ENCODE peak calls at places on chromosomes 1 and 21, in seven cellular contexts. C is upper lobe of right lung; X is body of pancreas; L is stimulated activated CD4-positive, alpha-beta T cell treated with anti-CD3 and anti-CD28 coated beads, Interleukin-4, amount 100 ng/mL, for 24 hours; W is K562; T is cardiac fibroblast; E is amniotic stem cell. S is an unnamed sample.

GRCh38 chr1:214310010-214310409 is 29.1 kb downstream of the SMYD2 start:
- DNase-seq in C (no peak), X (no peak), L (no peak), W (no peak), T (peak; percentile 49), E (no peak), S (no peak)

GRCh38 chr1:98924971-98925370 is 79.7 kb downstream of the PLPPR5 start:
- DNase-seq in C (no peak), X (no peak), L (no peak), W (no peak), T (no peak), E (no peak), S (no peak)

GRCh38 chr1:39116868-39117728 is 87.4 kb upstream of the MACF1 start:
- DNase-seq in C (no peak), X (no peak), L (no peak), W (peak; percentile 48), T (peak; percentile 48), E (no peak), S (no peak)

GRCh38 chr1:185495017-185495416 is 178.0 kb upstream of the IVNS1ABP start:
- DNase-seq in C (no peak), X (no peak), L (no peak), W (no peak), T (no peak), E (no peak), S (no peak)

GRCh38 chr1:179034720-179035119 is 9.0 kb downstream of the FAM20B start:
- DNase-seq in C (no peak), X (no peak), L (no peak), W (no peak), T (peak; percentile 51), E (peak; percentile 39), S (no peak)

GRCh38 chr1:232476538-232476950 is 153.4 kb downstream of the SIPA1L2 start:
- DNase-seq in C (no peak), X (no peak), L (no peak), W (no peak), T (peak; percentile 73), E (no peak), S (no peak)

GRCh38 chr1:63878914-63879313 is 105.1 kb downstream of the ROR1 start:
- DNase-seq in C (no peak), X (no peak), L (no peak), W (no peak), T (no peak), E (no peak), S (no peak)

GRCh38 chr1:78004719-78005346 is at the start of gene DNAJB4:
- DNase-seq in C (no peak), X (peak; percentile 94), L (peak; percentile 72), W (peak; percentile 67), T (peak; percentile 99), E (peak; percentile 91), S (peak; percentile 98)

GRCh38 chr1:234533975-234534876 is 55.2 kb upstream of the TARBP1 start:
- DNase-seq in C (peak; percentile 88), X (peak; percentile 92), L (no peak), W (no peak), T (peak; percentile 100), E (peak; percentile 85), S (peak; percentile 86)

GRCh38 chr1:6970256-6970655 is 185.0 kb downstream of the CAMTA1 start:
- DNase-seq in C (no peak), X (no peak), L (no peak), W (no peak), T (no peak), E (no peak), S (no peak)

GRCh38 chr1:34754878-34755637 is at the start of gene GJB5:
- DNase-seq in C (peak; percentile 55), X (no peak), L (no peak), W (no peak), T (no peak), E (no peak), S (no peak)

GRCh38 chr1:16122361-16122881 is 33.4 kb downstream of the EPHA2 start:
- DNase-seq in C (no peak), X (no peak), L (no peak), W (no peak), T (peak; percentile 24), E (no peak), S (peak; percentile 82)

GRCh38 chr1:211379446-211379845 is 52.8 kb downstream of the TRAF5 start:
- DNase-seq in C (no peak), X (no peak), L (no peak), W (no peak), T (no peak), E (no peak), S (no peak)

GRCh38 chr1:15719721-15720120 is 16.3 kb upstream of the SLC25A34 start:
- DNase-seq in C (no peak), X (no peak), L (no peak), W (no peak), T (no peak), E (no peak), S (no peak)

GRCh38 chr1:36083635-36084501 is at the start of gene TEKT2:
- DNase-seq in C (peak; percentile 73), X (peak; percentile 53), L (no peak), W (no peak), T (peak; percentile 53), E (no peak), S (no peak)

GRCh38 chr1:235945775-235946565 is 79.3 kb upstream of the LYST start:
- DNase-seq in C (peak; percentile 83), X (peak; percentile 42), L (no peak), W (no peak), T (no peak), E (no peak), S (no peak)

GRCh38 chr1:170027760-170028159 is 46.7 kb downstream of the KIFAP3 start:
- DNase-seq in C (no peak), X (no peak), L (no peak), W (no peak), T (peak; percentile 5), E (no peak), S (no peak)

GRCh38 chr1:63010898-63011660 is 227.1 kb downstream of the ATG4C start:
- DNase-seq in C (no peak), X (no peak), L (no peak), W (no peak), T (no peak), E (no peak), S (no peak)

GRCh38 chr1:25148673-25149300 is 83.5 kb downstream of the SYF2 start:
- DNase-seq in C (no peak), X (peak; percentile 23), L (peak; percentile 39), W (no peak), T (peak; percentile 5), E (no peak), S (peak; percentile 21)

GRCh38 chr1:219812491-219813221 is 115.7 kb downstream of the SLC30A10 start:
- DNase-seq in C (no peak), X (peak; percentile 62), L (no peak), W (peak; percentile 73), T (peak; percentile 83), E (peak; percentile 38), S (peak; percentile 41)

GRCh38 chr1:143698016-143698415 is 273.8 kb downstream of the FAM72C start:
- DNase-seq in C (peak; percentile 80), X (peak; percentile 19), L (no peak), W (peak; percentile 74), T (no peak), E (no peak), S (no peak)

GRCh38 chr1:202154766-202155477 is 5.5 kb downstream of the PTPN7 start:
- DNase-seq in C (no peak), X (peak; percentile 60), L (peak; percentile 53), W (peak; percentile 60), T (peak; percentile 80), E (peak; percentile 42), S (peak; percentile 76)

GRCh38 chr1:3521426-3521825 is 67.0 kb downstream of the ARHGEF16 start:
- DNase-seq in C (no peak), X (no peak), L (no peak), W (no peak), T (no peak), E (no peak), S (no peak)

GRCh38 chr1:183310753-183311465 is 107.3 kb downstream of the NMNAT2 start:
- DNase-seq in C (no peak), X (peak; percentile 67), L (peak; percentile 38), W (no peak), T (peak; percentile 28), E (no peak), S (no peak)

GRCh38 chr1:185068362-185068761 is 23.0 kb downstream of the RNF2 start:
- DNase-seq in C (no peak), X (no peak), L (no peak), W (no peak), T (no peak), E (no peak), S (peak; percentile 10)

GRCh38 chr1:227532019-227532619 is 31.2 kb upstream of the ZNF678 start:
- DNase-seq in C (no peak), X (no peak), L (no peak), W (no peak), T (no peak), E (no peak), S (no peak)

GRCh38 chr1:99250724-99251123 is 13.6 kb upstream of the PLPPR4 start:
- DNase-seq in C (no peak), X (no peak), L (no peak), W (no peak), T (no peak), E (no peak), S (no peak)

GRCh38 chr1:11845641-11846335 is 1.8 kb downstream of the NPPA start:
- DNase-seq in C (no peak), X (no peak), L (no peak), W (peak; percentile 72), T (peak; percentile 38), E (no peak), S (peak; percentile 44)

GRCh38 chr1:101520302-101520701 is 283.5 kb downstream of the S1PR1 start:
- DNase-seq in C (no peak), X (peak; percentile 9), L (peak; percentile 6), W (peak; percentile 21), T (peak; percentile 67), E (peak; percentile 24), S (peak; percentile 56)

GRCh38 chr1:243946253-243946652 is 96.2 kb upstream of the AKT3 start:
- DNase-seq in C (no peak), X (no peak), L (no peak), W (no peak), T (no peak), E (no peak), S (no peak)

GRCh38 chr1:218249757-218250156 is 35.3 kb upstream of the RRP15 start:
- DNase-seq in C (no peak), X (no peak), L (no peak), W (no peak), T (no peak), E (no peak), S (no peak)

GRCh38 chr21:17397703-17398102 is 115.1 kb upstream of the CXADR start:
- DNase-seq in C (no peak), X (no peak), L (no peak), W (no peak), T (no peak), E (no peak), S (no peak)

GRCh38 chr1:18901147-18901951 is 1.0 kb downstream of the ALDH4A1 start:
- DNase-seq in C (no peak), X (no peak), L (no peak), W (no peak), T (no peak), E (no peak), S (no peak)

GRCh38 chr1:98793136-98793535 is 131.6 kb downstream of the SNX7 start:
- DNase-seq in C (no peak), X (no peak), L (no peak), W (no peak), T (no peak), E (no peak), S (no peak)

GRCh38 chr1:150127868-150128267 is 21.8 kb upstream of the PLEKHO1 start:
- DNase-seq in C (no peak), X (no peak), L (peak; percentile 53), W (no peak), T (no peak), E (no peak), S (no peak)

GRCh38 chr21:36860736-36861594 is 105.5 kb downstream of the HLCS start:
- DNase-seq in C (no peak), X (peak; percentile 35), L (no peak), W (peak; percentile 27), T (peak; percentile 65), E (no peak), S (no peak)

GRCh38 chr1:1239624-1240347 is 6.7 kb downstream of the C1QTNF12 start:
- DNase-seq in C (no peak), X (no peak), L (no peak), W (peak; percentile 61), T (no peak), E (no peak), S (no peak)

GRCh38 chr1:225750865-225751824 is 26.5 kb upstream of the SRP9 start:
- DNase-seq in C (no peak), X (no peak), L (no peak), W (no peak), T (no peak), E (no peak), S (no peak)